ENCODE peak calls at places on chromosomes 13 and 19, in four cellular contexts. One of them, this sample, is unnamed.
A peak's percentile ranks its signal among the peaks of the same experiment; 100 is the strongest.

GRCh38 chr13:43154839-43155238 is 131.5 kb downstream of the DNAJC15 start:
- DNase-seq in T-helper 1 cell: no peak
- DNase-seq in tibial artery: no peak
- DNase-seq in ELR: no peak
- DNase-seq in this sample: no peak

GRCh38 chr19:45827459-45828093 is 12.5 kb upstream of the RSPH6A start:
- DNase-seq in T-helper 1 cell: no peak
- DNase-seq in tibial artery: no peak
- DNase-seq in ELR: no peak
- DNase-seq in this sample: no peak

GRCh38 chr19:51010066-51010795 is 8.8 kb upstream of the KLK8 start:
- DNase-seq in T-helper 1 cell: no peak
- DNase-seq in ELR: no peak
- DNase-seq in tibial artery: no peak
- DNase-seq in this sample: no peak

GRCh38 chr19:10773969-10774368 is 56.1 kb downstream of the DNM2 start:
- DNase-seq in tibial artery: no peak
- DNase-seq in ELR: no peak
- DNase-seq in T-helper 1 cell: peak; percentile 53
- DNase-seq in this sample: no peak

GRCh38 chr19:47229674-47230121 is 1.3 kb downstream of the BBC3 start:
- DNase-seq in ELR: peak; percentile 24
- DNase-seq in T-helper 1 cell: peak; percentile 28
- DNase-seq in tibial artery: no peak
- DNase-seq in this sample: no peak

GRCh38 chr19:12648088-12648487 is 18.5 kb downstream of the MAN2B1 start:
- DNase-seq in T-helper 1 cell: no peak
- DNase-seq in tibial artery: no peak
- DNase-seq in ELR: no peak
- DNase-seq in this sample: peak; percentile 55

GRCh38 chr19:36963262-36963661 is 47.1 kb downstream of the ZNF568 start:
- DNase-seq in ELR: no peak
- DNase-seq in tibial artery: no peak
- DNase-seq in T-helper 1 cell: no peak
- DNase-seq in this sample: peak; percentile 67

GRCh38 chr13:102231486-102231885 is 170.4 kb downstream of the FGF14 start:
- DNase-seq in tibial artery: no peak
- DNase-seq in ELR: no peak
- DNase-seq in T-helper 1 cell: no peak
- DNase-seq in this sample: no peak

GRCh38 chr13:101211261-101211660 is 205.0 kb downstream of the NALCN start:
- DNase-seq in ELR: peak; percentile 88
- DNase-seq in T-helper 1 cell: no peak
- DNase-seq in tibial artery: no peak
- DNase-seq in this sample: no peak

GRCh38 chr19:49217382-49217781 is 59.8 kb downstream of the TRPM4 start:
- DNase-seq in T-helper 1 cell: no peak
- DNase-seq in ELR: no peak
- DNase-seq in tibial artery: no peak
- DNase-seq in this sample: no peak

GRCh38 chr13:106161186-106161585 is 374.3 kb downstream of the EFNB2 start:
- DNase-seq in T-helper 1 cell: no peak
- DNase-seq in tibial artery: no peak
- DNase-seq in ELR: no peak
- DNase-seq in this sample: no peak

GRCh38 chr13:87124785-87125074 is 546.4 kb upstream of the SLITRK5 start:
- DNase-seq in ELR: no peak
- DNase-seq in T-helper 1 cell: no peak
- DNase-seq in tibial artery: no peak
- DNase-seq in this sample: no peak

GRCh38 chr13:71865858-71866172 is 1.2 kb downstream of the DACH1 start:
- DNase-seq in tibial artery: no peak
- DNase-seq in T-helper 1 cell: no peak
- DNase-seq in ELR: peak; percentile 7
- DNase-seq in this sample: peak; percentile 48

GRCh38 chr13:96821381-96821780 is 172.9 kb downstream of the OXGR1 start:
- DNase-seq in tibial artery: no peak
- DNase-seq in ELR: peak; percentile 48
- DNase-seq in T-helper 1 cell: no peak
- DNase-seq in this sample: no peak

GRCh38 chr19:3380829-3381228 is 14.4 kb downstream of the NFIC start:
- DNase-seq in T-helper 1 cell: no peak
- DNase-seq in ELR: no peak
- DNase-seq in tibial artery: no peak
- DNase-seq in this sample: no peak

GRCh38 chr19:20247016-20247683 is 80.1 kb downstream of the ZNF486 start:
- DNase-seq in ELR: peak; percentile 30
- DNase-seq in T-helper 1 cell: no peak
- DNase-seq in tibial artery: no peak
- DNase-seq in this sample: peak; percentile 79

GRCh38 chr19:4197625-4198466 is 15.4 kb downstream of the ANKRD24 start:
- DNase-seq in tibial artery: no peak
- DNase-seq in T-helper 1 cell: no peak
- DNase-seq in ELR: no peak
- DNase-seq in this sample: peak; percentile 78

GRCh38 chr13:82772802-82773201 is 1109.5 kb downstream of the SLITRK1 start:
- DNase-seq in ELR: peak; percentile 17
- DNase-seq in tibial artery: no peak
- DNase-seq in T-helper 1 cell: no peak
- DNase-seq in this sample: peak; percentile 71